ENCODE peak calls at places on chromosomes 16 and 17, in six cellular contexts. R, N, C, H, T and V are unnamed samples.

GRCh38 chr17:31211352-31212012 is 85.6 kb downstream of the OMG start:
- DNase-seq in N (no peak), H (no peak), R (no peak), T (no peak), C (no peak), V (no peak)

GRCh38 chr16:6643083-6643686 is 689.5 kb upstream of the RBFOX1 start:
- DNase-seq in N (no peak), R (peak), T (no peak), H (peak), C (peak), V (peak)

GRCh38 chr16:53291757-53292392 is 142.4 kb upstream of the RBL2 start:
- DNase-seq in H (no peak), R (no peak), C (no peak), N (no peak), T (no peak), V (no peak)

GRCh38 chr17:61466246-61466645 is 14.0 kb downstream of the TBX4 start:
- DNase-seq in N (no peak), R (no peak), C (no peak), T (no peak), H (no peak), V (no peak)

GRCh38 chr16:19831678-19832077 is 53.0 kb downstream of the GPRC5B start:
- DNase-seq in N (no peak), C (no peak), R (no peak), H (no peak), T (no peak), V (no peak)

GRCh38 chr17:8572767-8573166 is 57.8 kb downstream of the MYH10 start:
- DNase-seq in R (no peak), T (no peak), H (no peak), N (peak), C (no peak), V (no peak)

GRCh38 chr16:65069090-65069489 is 52.8 kb downstream of the CDH11 start:
- DNase-seq in N (no peak), C (no peak), H (no peak), T (no peak), R (no peak), V (peak)

GRCh38 chr17:79473111-79473835 is 137.6 kb downstream of the RBFOX3 start:
- DNase-seq in T (no peak), C (no peak), R (no peak), N (no peak), H (no peak), V (no peak)

GRCh38 chr16:83356266-83356665 is 451.5 kb upstream of the HSBP1 start:
- DNase-seq in T (no peak), N (peak), R (no peak), H (no peak), C (peak), V (no peak)

GRCh38 chr17:3647769-3648540 is 11.4 kb downstream of the CTNS start:
- DNase-seq in C (peak), T (peak), N (peak), H (peak), R (no peak), V (no peak)

GRCh38 chr16:67441289-67441753 is 10.4 kb downstream of the HSD11B2 start:
- DNase-seq in N (peak), H (no peak), C (no peak), R (no peak), T (peak), V (no peak)

GRCh38 chr17:71071837-71072236 is 902.5 kb downstream of the KCNJ2 start:
- DNase-seq in C (no peak), H (no peak), T (no peak), R (no peak), N (peak), V (no peak)

GRCh38 chr16:66695935-66696668 is 441 bp downstream of the CMTM4 start:
- DNase-seq in C (no peak), N (peak), T (peak), H (peak), R (no peak), V (no peak)

GRCh38 chr17:76004750-76005262 is 4.2 kb downstream of the CDK3 start:
- DNase-seq in C (no peak), R (no peak), H (no peak), T (no peak), N (no peak), V (no peak)